ENCODE peak calls at places on chromosomes 13 and 19, in four cellular contexts. F is transverse colon, Z is GM10248, T is neural crest cell. D is an unnamed sample.

GRCh38 chr19:17332677-17333581 is 1.7 kb downstream of the ANO8 start:
- DNase-seq in F (no peak), Z (no peak), T (no peak), D (no peak)

GRCh38 chr13:93225610-93226009 is 997 bp upstream of the GPC6 start:
- DNase-seq in Z (no peak), F (no peak), T (no peak), D (no peak)

GRCh38 chr13:91142572-91142971 is 204.9 kb upstream of the MIR17HG start:
- DNase-seq in T (no peak), Z (no peak), F (no peak), D (no peak)

GRCh38 chr19:6412111-6412999 is 12.3 kb downstream of the KHSRP start:
- DNase-seq in T (no peak), Z (peak), F (peak), D (peak)

GRCh38 chr13:41492432-41493267 is 35.3 kb downstream of the RGCC start:
- DNase-seq in F (no peak), T (no peak), Z (no peak), D (no peak)

GRCh38 chr19:49924004-49924880 is 4.8 kb upstream of the ATF5 start:
- DNase-seq in T (no peak), Z (no peak), F (peak), D (no peak)

GRCh38 chr13:25677956-25678355 is 306.2 kb downstream of the ATP8A2 start:
- DNase-seq in F (no peak), T (no peak), Z (no peak), D (no peak)

GRCh38 chr19:16627194-16627927 is 643 bp downstream of the MED26 start:
- DNase-seq in Z (no peak), F (peak), T (peak), D (no peak)

GRCh38 chr13:49100637-49101570 is 119.2 kb upstream of the MLNR start:
- DNase-seq in F (no peak), Z (no peak), T (no peak), D (no peak)

GRCh38 chr13:111575719-111576118 is 255.3 kb downstream of the TEX29 start:
- DNase-seq in F (no peak), Z (no peak), T (no peak), D (no peak)

GRCh38 chr19:6862673-6863078 is 24.7 kb upstream of the ADGRE1 start:
- DNase-seq in Z (peak), F (peak), T (peak), D (peak)

GRCh38 chr19:18437481-18438330 is at the start of gene ISYNA1:
- DNase-seq in Z (peak), F (peak), T (no peak), D (peak)

GRCh38 chr13:54699831-54700230 is 1671.2 kb downstream of the OLFM4 start:
- DNase-seq in T (no peak), F (no peak), Z (no peak), D (no peak)

GRCh38 chr13:51267581-51267980 is 45.4 kb downstream of the FAM124A start:
- DNase-seq in Z (no peak), T (no peak), F (no peak), D (no peak)

GRCh38 chr19:50838239-50838638 is 4.9 kb upstream of the KLK15 start:
- DNase-seq in Z (peak), F (no peak), T (no peak), D (peak)

GRCh38 chr19:925912-926594 is at the start of gene ARID3A:
- DNase-seq in T (peak), Z (peak), F (peak), D (peak)

GRCh38 chr13:38941353-38941945 is 49.2 kb downstream of the STOML3 start:
- DNase-seq in Z (no peak), T (no peak), F (no peak), D (no peak)

GRCh38 chr13:66264976-66265375 is 965.2 kb downstream of the PCDH9 start:
- DNase-seq in F (no peak), T (no peak), Z (no peak), D (no peak)

GRCh38 chr13:103351035-103351828 is 285.0 kb upstream of the SLC10A2 start:
- DNase-seq in Z (no peak), T (no peak), F (peak), D (no peak)

GRCh38 chr13:96940961-96941360 is 53.3 kb downstream of the OXGR1 start:
- DNase-seq in T (no peak), Z (no peak), F (no peak), D (no peak)

GRCh38 chr13:36098080-36098479 is 33.1 kb downstream of the DCLK1 start:
- DNase-seq in T (no peak), F (no peak), Z (no peak), D (no peak)

GRCh38 chr19:29889702-29890101 is 52.3 kb upstream of the URI1 start:
- DNase-seq in Z (no peak), F (no peak), T (no peak), D (no peak)

GRCh38 chr19:29884466-29884865 is 57.6 kb upstream of the URI1 start:
- DNase-seq in T (no peak), F (no peak), Z (no peak), D (no peak)

GRCh38 chr19:29890392-29890791 is 51.6 kb upstream of the URI1 start:
- DNase-seq in F (no peak), T (no peak), Z (no peak), D (no peak)

GRCh38 chr19:29886535-29886934 is 55.5 kb upstream of the URI1 start:
- DNase-seq in T (no peak), Z (no peak), F (no peak), D (no peak)

DNA sequence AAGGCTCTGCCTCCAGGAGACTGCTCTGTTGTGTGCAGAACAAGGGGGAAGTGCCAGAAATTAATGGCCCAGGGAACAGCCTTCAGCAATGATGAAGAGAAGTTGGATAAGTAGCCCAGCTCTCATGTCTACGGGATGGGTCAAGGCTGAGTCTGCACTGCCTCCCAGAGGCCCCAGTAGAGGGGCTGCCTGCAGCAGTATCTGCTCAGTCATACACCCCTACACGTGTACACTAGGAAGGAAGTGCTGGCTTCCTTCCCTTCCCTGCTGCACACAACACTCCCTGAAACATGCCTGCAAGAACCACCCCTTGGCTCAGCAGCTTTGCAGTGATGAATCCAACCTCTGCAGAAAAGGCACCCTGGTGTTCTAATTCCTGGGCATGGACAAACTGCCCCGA is 54.5 kb upstream of the URI1 start:
- DNase-seq in F (no peak), Z (no peak), T (no peak), D (no peak)
- TF ChIP-seq CTCF in F (no peak), Z (no peak), T (no peak), D (no peak)

DNA sequence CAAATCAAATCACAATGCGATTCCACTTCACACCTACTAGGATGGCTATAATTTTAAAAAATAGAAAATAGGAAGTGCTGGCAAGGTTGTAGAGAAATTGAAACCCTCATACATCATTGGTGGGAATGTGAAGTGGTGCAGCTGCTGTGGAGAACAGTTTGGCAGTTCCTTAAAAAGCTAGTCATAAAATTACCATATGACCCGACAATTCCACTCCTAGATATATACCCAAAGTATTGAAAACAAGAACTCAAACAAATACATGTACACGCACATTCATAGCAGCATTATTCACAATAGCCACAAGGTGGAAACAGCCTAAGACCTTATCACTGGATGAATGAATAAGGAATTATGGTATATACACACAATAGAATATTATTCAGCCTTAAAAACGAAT is 12.0 kb downstream of the HMGB1 start:
- DNase-seq in T (no peak), Z (no peak), F (no peak), D (no peak)
- TF ChIP-seq CTCF in T (peak), Z (no peak), F (peak), D (no peak)

GRCh38 chr13:21297914-21298831 is 121.7 kb downstream of the MRPL57 start:
- DNase-seq in T (peak), F (peak), Z (peak), D (peak)
- TF ChIP-seq CTCF in T (peak), F (peak), Z (peak), D (peak)

GRCh38 chr19:55503447-55504251 is 15.4 kb downstream of the SSC5D start:
- DNase-seq in F (peak), Z (peak), T (peak), D (peak)
- TF ChIP-seq CTCF in F (peak), Z (peak), T (peak), D (peak)

DNA sequence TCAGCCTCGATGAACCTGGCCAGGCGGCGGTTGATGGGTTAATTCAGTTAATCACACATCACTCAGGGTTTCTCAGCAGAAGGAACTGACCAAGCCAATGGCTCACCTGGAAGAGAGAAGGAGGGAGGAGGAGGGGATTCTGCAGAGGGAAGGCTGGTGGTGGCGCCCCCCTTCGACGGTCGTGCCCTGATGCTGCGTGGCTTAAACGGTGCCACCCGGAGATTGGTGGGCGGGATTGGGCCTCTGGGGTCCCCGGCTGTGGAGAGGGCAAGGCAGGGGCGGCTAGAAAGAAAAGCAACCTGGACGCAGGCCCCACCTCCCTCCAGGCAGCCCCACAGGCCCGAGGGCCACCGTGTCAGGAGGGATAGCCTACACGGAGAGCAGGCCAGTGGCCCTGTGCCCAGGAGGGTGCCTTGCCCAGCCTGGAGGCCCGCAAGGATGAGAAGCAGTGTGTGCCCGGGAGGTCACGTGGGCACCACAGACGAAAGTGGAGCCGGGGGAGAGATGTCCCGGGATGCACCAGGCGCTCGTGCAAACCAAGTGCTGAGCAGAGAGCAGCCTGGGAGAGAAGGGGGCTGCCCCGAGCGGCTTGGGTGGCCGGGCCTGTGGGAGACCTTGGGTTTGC is 16.0 kb downstream of the CSNK1G2 start:
- DNase-seq in Z (no peak), F (peak), T (no peak), D (no peak)
- TF ChIP-seq CTCF in Z (no peak), F (no peak), T (no peak), D (no peak)

GRCh38 chr13:27024781-27025492 is 146.7 kb downstream of the USP12 start:
- DNase-seq in Z (no peak), F (no peak), T (no peak), D (no peak)
- TF ChIP-seq CTCF in Z (no peak), F (no peak), T (no peak), D (no peak)

DNA sequence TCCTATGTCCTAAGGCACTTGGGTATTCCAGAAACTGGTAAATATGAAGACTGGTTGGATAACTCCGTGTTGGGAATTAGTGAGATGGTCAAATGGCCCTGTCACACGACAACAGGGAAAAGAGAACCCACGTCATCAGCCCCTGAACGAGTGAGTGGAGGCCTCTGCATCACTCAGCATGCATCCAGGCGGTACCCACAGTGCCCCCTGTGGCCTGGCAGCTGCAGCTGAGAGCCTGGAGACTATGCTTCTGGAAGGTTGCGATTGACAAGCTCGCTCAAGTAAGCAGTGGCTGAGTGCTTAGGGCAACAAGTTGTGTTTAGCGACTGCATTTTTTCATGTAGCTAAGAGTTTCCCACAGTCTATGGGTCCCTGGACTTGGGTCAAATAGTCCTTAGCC is 55.9 kb downstream of the COL4A2 start:
- DNase-seq in F (no peak), T (no peak), Z (no peak), D (no peak)
- TF ChIP-seq CTCF in F (no peak), T (no peak), Z (no peak), D (no peak)

GRCh38 chr13:67642638-67643037 is 412.5 kb upstream of the PCDH9 start:
- DNase-seq in F (no peak), T (no peak), Z (no peak), D (no peak)

DNA sequence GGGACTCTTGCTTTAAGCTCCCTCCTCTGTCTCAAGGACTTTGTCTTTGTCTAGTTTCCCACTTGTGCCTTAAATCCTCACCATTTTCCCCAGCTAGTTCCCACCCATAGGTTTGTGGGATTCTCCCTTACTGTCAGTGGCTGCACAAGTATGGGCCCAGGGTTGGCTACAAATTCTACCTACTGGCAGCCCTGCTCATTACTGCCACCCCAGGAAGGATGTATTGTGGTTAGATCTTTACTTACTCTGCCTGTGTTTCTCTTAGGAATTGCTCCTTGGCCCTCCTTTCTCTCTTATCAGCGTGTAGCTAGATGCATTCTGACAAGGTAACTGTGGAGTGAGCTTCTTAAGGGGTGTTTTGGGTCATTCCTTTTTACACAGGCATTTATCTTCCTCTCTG is 413.5 kb upstream of the PCDH9 start:
- DNase-seq in T (no peak), Z (no peak), F (no peak), D (no peak)
- TF ChIP-seq CTCF in T (no peak), Z (no peak), F (no peak), D (no peak)